ENCODE peak calls at places on chromosome 5, in five cellular contexts. Q is GM12878, X is GM23338, A is MM.1S, T is H1. J is an unnamed sample.

GRCh38 chr5:150778517-150779396 is at the start of gene SMIM3:
- DNase-seq in Q (no peak), X (peak; percentile 92), A (peak; percentile 58), T (no peak), J (peak; percentile 74)

GRCh38 chr5:33582417-33582816 is 141.7 kb downstream of the TARS1 start:
- DNase-seq in Q (no peak), X (peak; percentile 21), A (no peak), T (no peak), J (no peak)

GRCh38 chr5:72477644-72478043 is 29.6 kb downstream of the ZNF366 start:
- DNase-seq in Q (no peak), X (no peak), A (no peak), T (no peak), J (no peak)

GRCh38 chr5:128662998-128663397 is 125.0 kb upstream of the FBN2 start:
- DNase-seq in Q (no peak), X (no peak), A (no peak), T (no peak), J (no peak)

GRCh38 chr5:35671516-35671915 is 53.9 kb downstream of the SPEF2 start:
- DNase-seq in Q (no peak), X (no peak), A (no peak), T (no peak), J (no peak)

GRCh38 chr5:179755022-179755421 is 22.4 kb downstream of the MAML1 start:
- DNase-seq in Q (no peak), X (peak; percentile 68), A (no peak), T (no peak), J (no peak)

GRCh38 chr5:114332925-114333324 is 28.9 kb upstream of the KCNN2 start:
- DNase-seq in Q (no peak), X (no peak), A (no peak), T (no peak), J (no peak)

GRCh38 chr5:150079655-150080461 is 6.5 kb downstream of the CSF1R start:
- DNase-seq in Q (no peak), X (no peak), A (no peak), T (no peak), J (no peak)

GRCh38 chr5:10513501-10514442 is 50.1 kb upstream of the ANKRD33B start:
- DNase-seq in Q (no peak), X (peak; percentile 86), A (no peak), T (peak; percentile 23), J (no peak)

GRCh38 chr5:37005946-37006540 is 129.5 kb downstream of the NIPBL start:
- DNase-seq in Q (no peak), X (peak; percentile 29), A (peak; percentile 55), T (no peak), J (no peak)

GRCh38 chr5:41306005-41306404 is 92.7 kb upstream of the C6 start:
- DNase-seq in Q (no peak), X (no peak), A (no peak), T (no peak), J (no peak)

GRCh38 chr5:32165-32564 is 59.8 kb upstream of the PLEKHG4B start:
- DNase-seq in Q (no peak), X (no peak), A (no peak), T (no peak), J (no peak)

GRCh38 chr5:30131-30530 is 61.8 kb upstream of the PLEKHG4B start:
- DNase-seq in Q (no peak), X (no peak), A (peak; percentile 52), T (no peak), J (no peak)
- H3K4me2 ChIP-seq in Q (peak overlapping the region; percentile 25), X (no peak overlapping the region), A (peak overlapping the region; percentile 56), T (no peak overlapping the region), J (no peak overlapping the region)

GRCh38 chr5:171954721-171955120 is 51.7 kb downstream of the FBXW11 start:
- DNase-seq in Q (no peak), X (no peak), A (no peak), T (no peak), J (no peak)

GRCh38 chr5:171956314-171956713 is 50.1 kb downstream of the FBXW11 start:
- DNase-seq in Q (no peak), X (no peak), A (no peak), T (no peak), J (no peak)

GRCh38 chr5:171957591-171958251 is 48.7 kb downstream of the FBXW11 start:
- DNase-seq in Q (peak; percentile 69), X (no peak), A (no peak), T (no peak), J (peak; percentile 45)

GRCh38 chr5:171955761-171956160 is 50.7 kb downstream of the FBXW11 start:
- DNase-seq in Q (no peak), X (no peak), A (no peak), T (no peak), J (no peak)

DNA sequence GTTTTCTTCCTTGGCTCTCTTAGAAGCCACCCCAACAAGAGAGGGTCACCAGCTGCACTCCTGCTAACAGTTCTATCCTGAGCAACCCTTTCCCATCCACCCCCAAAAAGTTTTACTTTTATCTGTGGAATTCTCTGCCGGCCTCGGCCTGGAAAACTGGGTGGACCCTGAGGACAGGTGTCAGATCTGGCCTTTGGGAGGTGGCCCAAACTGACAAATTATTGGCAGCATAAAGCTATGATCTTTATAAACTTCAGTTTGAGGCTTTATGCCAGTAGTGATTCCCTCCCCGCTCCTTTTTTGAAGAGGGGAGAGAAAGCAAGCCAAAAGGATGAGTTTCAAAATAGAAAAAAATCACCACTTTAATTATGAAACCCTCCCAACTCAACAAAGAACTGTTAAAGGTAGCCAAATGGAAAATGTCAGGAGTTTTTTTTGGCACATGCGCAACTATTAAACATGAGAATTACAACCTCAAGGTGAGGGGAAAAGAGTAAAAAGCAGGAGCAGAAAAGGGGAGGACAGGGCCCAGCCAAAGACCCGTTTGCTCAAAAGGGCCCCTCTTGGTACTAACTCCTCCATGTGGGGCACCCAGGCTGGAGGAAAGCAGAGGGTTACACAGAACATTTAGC is 49.5 kb downstream of the FBXW11 start:
- DNase-seq in Q (no peak), X (no peak), A (no peak), T (no peak), J (no peak)
- H3K4me2 ChIP-seq in Q (no peak overlapping the region), X (peak overlapping the region; percentile 40), A (no peak overlapping the region), T (no peak overlapping the region), J (no peak overlapping the region)

GRCh38 chr5:142281012-142281374 is 43.8 kb downstream of the SPRY4 start:
- DNase-seq in Q (no peak), X (no peak), A (no peak), T (no peak), J (no peak)

GRCh38 chr5:142276517-142276916 is 48.3 kb downstream of the SPRY4 start:
- DNase-seq in Q (no peak), X (no peak), A (no peak), T (no peak), J (no peak)

GRCh38 chr5:142275496-142275895 is 49.3 kb downstream of the SPRY4 start:
- DNase-seq in Q (no peak), X (no peak), A (no peak), T (no peak), J (no peak)

GRCh38 chr5:142280066-142281011 is 44.5 kb downstream of the SPRY4 start:
- DNase-seq in Q (no peak), X (peak; percentile 76), A (no peak), T (no peak), J (no peak)

GRCh38 chr5:142277796-142278195 is 47.0 kb downstream of the SPRY4 start:
- DNase-seq in Q (no peak), X (no peak), A (no peak), T (no peak), J (no peak)
- H3K4me2 ChIP-seq in Q (no peak overlapping the region), X (peak overlapping the region; percentile 32), A (no peak overlapping the region), T (no peak overlapping the region), J (no peak overlapping the region)

GRCh38 chr5:135543151-135543818 is 7.5 kb upstream of the NEUROG1 start:
- DNase-seq in Q (no peak), X (peak; percentile 64), A (peak; percentile 20), T (no peak), J (no peak)
- H3K4me2 ChIP-seq in Q (peak overlapping the region; percentile 90), X (peak overlapping the region; percentile 68), A (peak overlapping the region; percentile 100), T (peak overlapping the region; percentile 73), J (no peak overlapping the region)